ENCODE peak calls at places on chromosome 14, in eight cellular contexts. U, I, J, O, W, D, H and X are unnamed samples. For H3K9me3, the result is how much of the 10 kb centered on the place peaks cover.

GRCh38 chr14:33936391-33936790 is 14.5 kb downstream of the EGLN3 start:
- DNase-seq in U (no peak), I (no peak), J (no peak), O (no peak), W (no peak), D (no peak), H (no peak), X (no peak)

GRCh38 chr14:36361210-36361853 is 40.9 kb upstream of the MBIP start:
- DNase-seq in U (no peak), I (no peak), J (no peak), O (no peak), W (no peak), D (no peak), H (no peak), X (no peak)

GRCh38 chr14:92877757-92878431 is 45.1 kb upstream of the CHGA start:
- DNase-seq in U (peak), I (peak), J (no peak), O (no peak), W (no peak), D (peak), H (no peak), X (peak)

GRCh38 chr14:95052016-95052585 is 105.2 kb downstream of the DICER1 start:
- DNase-seq in U (no peak), I (no peak), J (no peak), O (no peak), W (no peak), D (no peak), H (no peak), X (no peak)

GRCh38 chr14:81565441-81566290 is 32.0 kb upstream of the SEL1L start:
- DNase-seq in U (peak), I (no peak), J (no peak), O (no peak), W (peak), D (peak), H (no peak), X (no peak)

GRCh38 chr14:34718750-34719304 is 4.4 kb upstream of the CFL2 start:
- DNase-seq in U (no peak), I (no peak), J (no peak), O (no peak), W (no peak), D (no peak), H (no peak), X (no peak)

GRCh38 chr14:69901113-69901951 is 22.1 kb downstream of the SMOC1 start:
- DNase-seq in U (no peak), I (peak), J (no peak), O (no peak), W (no peak), D (no peak), H (no peak), X (no peak)

GRCh38 chr14:32694795-32695449 is 243.8 kb upstream of the NPAS3 start:
- DNase-seq in U (no peak), I (no peak), J (no peak), O (no peak), W (no peak), D (no peak), H (no peak), X (no peak)

GRCh38 chr14:105480165-105480564 is 5.5 kb downstream of the CRIP2 start:
- DNase-seq in U (no peak), I (no peak), J (no peak), O (peak), W (no peak), D (no peak), H (no peak), X (no peak)

DNA sequence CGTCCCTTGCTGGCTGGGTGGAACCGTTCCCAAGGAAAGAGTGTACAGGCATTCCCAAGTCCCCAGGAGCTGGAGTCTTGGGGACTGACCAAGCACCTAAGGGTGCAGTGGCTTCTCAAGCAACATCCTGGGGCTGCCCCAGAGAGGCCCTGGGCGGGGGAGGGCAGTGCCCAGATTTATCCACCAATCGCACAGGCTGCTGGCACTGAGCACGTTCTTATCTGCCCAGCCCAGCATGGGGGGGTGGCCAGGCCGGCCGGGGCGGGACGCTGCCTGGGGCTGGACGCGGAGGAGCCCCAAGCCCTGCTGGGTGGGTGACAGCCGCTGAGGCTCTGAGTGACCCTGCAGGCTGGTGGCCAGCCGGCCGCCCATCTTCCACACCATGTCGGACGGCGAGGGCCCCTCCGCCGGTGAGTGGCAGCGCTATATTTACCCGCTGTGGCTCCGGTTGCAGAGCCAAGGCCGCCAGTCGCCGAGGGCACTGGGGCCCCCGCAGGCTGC is 53.4 kb downstream of the CYP46A1 start:
- DNase-seq in U (no peak), I (no peak), J (no peak), O (no peak), W (no peak), D (no peak), H (peak), X (no peak)
- H3K4me3 ChIP-seq in U (no peak), I (no peak), J (peak), O (no peak), W (no peak), D (no peak), H (no peak), X (no peak)

DNA sequence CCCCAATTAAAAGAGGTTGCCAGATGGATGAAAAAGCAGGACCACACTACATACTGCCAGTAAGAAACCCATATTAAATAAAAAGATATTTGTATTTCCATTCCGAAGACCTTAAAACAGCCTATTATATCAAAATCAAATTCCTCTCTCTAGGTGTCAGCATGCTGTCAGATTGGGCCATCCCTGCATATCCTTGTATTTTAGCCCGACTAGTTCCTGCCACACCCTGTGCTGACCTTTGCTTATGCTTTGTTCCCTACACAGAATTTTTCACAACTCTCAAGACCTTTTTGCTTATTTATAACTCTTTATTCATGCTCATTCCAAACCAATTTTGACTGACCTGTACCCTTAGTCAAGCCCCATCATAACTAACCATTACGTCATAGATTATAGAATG is 12.8 kb downstream of the GSKIP start:
- DNase-seq in U (no peak), I (no peak), J (no peak), O (no peak), W (no peak), D (no peak), H (no peak), X (no peak)
- H3K9me3 ChIP-seq in U (under half), I (under half), J (under half), O (under half), W (under half), D (under half), H (under half), X (under half)

DNA sequence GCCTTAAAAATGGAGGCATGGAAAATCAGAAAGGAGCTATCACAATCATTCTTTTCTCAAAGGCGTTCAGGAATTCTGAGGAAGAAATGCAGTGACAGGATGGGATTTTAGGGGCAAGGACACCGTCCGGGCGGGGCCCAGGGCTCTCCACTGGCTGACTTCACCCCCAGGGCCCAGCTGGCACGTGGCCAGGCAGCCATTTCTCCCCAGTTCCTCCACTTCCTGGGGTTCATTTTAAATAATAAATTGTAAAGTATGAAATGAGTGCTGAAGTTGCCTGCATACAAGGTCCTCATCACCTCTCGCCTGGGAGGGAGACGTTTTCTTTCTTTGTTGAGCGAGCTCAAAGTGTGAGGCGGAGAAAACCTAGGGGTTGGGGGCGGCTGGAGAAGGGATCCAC is 73.8 kb downstream of the WDR20 start:
- DNase-seq in U (no peak), I (no peak), J (no peak), O (no peak), W (no peak), D (no peak), H (no peak), X (no peak)
- H3K27ac ChIP-seq in U (no peak), I (no peak), J (no peak), O (no peak), W (no peak), D (no peak), H (no peak), X (no peak)

GRCh38 chr14:89165189-89165809 is 251.7 kb downstream of the FOXN3 start:
- DNase-seq in U (no peak), I (no peak), J (no peak), O (no peak), W (no peak), D (no peak), H (no peak), X (no peak)
- H3K4me3 ChIP-seq in U (no peak), I (no peak), J (no peak), O (no peak), W (no peak), D (no peak), H (no peak), X (no peak)

DNA sequence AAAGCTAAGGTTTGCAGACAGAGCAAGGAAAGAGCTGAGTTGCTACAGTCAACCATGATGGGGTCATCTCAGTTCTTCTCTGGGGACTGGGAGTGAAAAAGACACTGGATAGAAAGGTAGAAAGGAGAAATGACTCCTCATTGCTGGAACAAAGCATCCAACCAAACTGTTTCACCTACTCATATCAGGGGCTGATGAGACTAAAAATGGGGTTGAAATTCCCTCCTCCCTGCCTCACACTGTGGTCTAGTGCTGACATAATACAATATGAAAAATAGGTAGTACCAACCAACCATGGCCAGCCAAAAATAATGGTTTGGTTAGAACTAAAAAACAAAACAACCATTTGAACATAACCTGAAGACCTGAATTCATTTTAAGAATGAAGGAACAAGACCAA is 220.7 kb downstream of the DPF3 start:
- DNase-seq in U (no peak), I (no peak), J (no peak), O (no peak), W (no peak), D (no peak), H (no peak), X (no peak)
- H3K9me3 ChIP-seq in U (under half), I (under half), J (under half), O (under half), W (under half), D (under half), H (under half), X (under half)

GRCh38 chr14:68822132-68822651 is 29.3 kb upstream of the ZFP36L1 start:
- DNase-seq in U (no peak), I (no peak), J (no peak), O (no peak), W (peak), D (no peak), H (peak), X (no peak)

GRCh38 chr14:68820536-68820935 is 27.7 kb upstream of the ZFP36L1 start:
- DNase-seq in U (no peak), I (no peak), J (no peak), O (peak), W (no peak), D (no peak), H (no peak), X (no peak)

GRCh38 chr14:68820999-68821683 is 28.3 kb upstream of the ZFP36L1 start:
- DNase-seq in U (no peak), I (no peak), J (no peak), O (no peak), W (no peak), D (peak), H (peak), X (no peak)

GRCh38 chr14:68819260-68819691 is 26.4 kb upstream of the ZFP36L1 start:
- DNase-seq in U (no peak), I (peak), J (no peak), O (no peak), W (no peak), D (peak), H (peak), X (no peak)

DNA sequence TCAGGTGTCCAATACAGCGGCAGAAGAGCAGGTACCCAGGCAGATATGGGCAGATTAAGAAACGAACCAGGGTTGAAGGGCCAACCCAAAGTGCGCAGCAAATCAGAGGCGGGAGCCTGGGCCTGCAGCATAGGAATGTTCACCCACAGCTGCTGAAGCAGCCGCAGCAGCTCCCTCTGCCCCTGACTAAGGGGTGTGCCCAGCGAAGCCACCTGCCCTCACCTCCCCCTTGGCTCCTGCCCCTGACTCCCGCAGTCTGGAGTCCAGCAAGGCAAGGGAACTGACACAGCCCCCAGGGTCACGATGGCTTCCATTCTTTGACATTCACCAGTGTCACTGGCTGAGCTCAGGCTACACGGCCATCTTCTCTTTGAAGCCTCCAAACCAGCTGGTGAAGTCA is 27.3 kb upstream of the ZFP36L1 start:
- DNase-seq in U (no peak), I (no peak), J (no peak), O (no peak), W (no peak), D (peak), H (peak), X (no peak)
- H3K27ac ChIP-seq in U (no peak), I (no peak), J (peak), O (no peak), W (no peak), D (peak), H (no peak), X (no peak)

GRCh38 chr14:70917633-70918032 is 10.4 kb downstream of the PCNX1 start:
- DNase-seq in U (no peak), I (no peak), J (no peak), O (no peak), W (no peak), D (no peak), H (no peak), X (no peak)

GRCh38 chr14:70920608-70921007 is 13.3 kb downstream of the PCNX1 start:
- DNase-seq in U (no peak), I (no peak), J (no peak), O (no peak), W (no peak), D (no peak), H (no peak), X (no peak)

GRCh38 chr14:70916776-70917175 is 9.5 kb downstream of the PCNX1 start:
- DNase-seq in U (no peak), I (no peak), J (no peak), O (no peak), W (no peak), D (no peak), H (no peak), X (no peak)

GRCh38 chr14:70921669-70922068 is 14.4 kb downstream of the PCNX1 start:
- DNase-seq in U (no peak), I (no peak), J (no peak), O (no peak), W (no peak), D (no peak), H (no peak), X (no peak)

GRCh38 chr14:70919774-70920173 is 12.5 kb downstream of the PCNX1 start:
- DNase-seq in U (no peak), I (no peak), J (no peak), O (no peak), W (no peak), D (no peak), H (no peak), X (no peak)
- H3K4me3 ChIP-seq in U (no peak), I (no peak), J (no peak), O (no peak), W (no peak), D (no peak), H (no peak), X (no peak)